ENCODE peak calls at places on chromosomes 1 and 21, in six cellular contexts. U, V, C, X, P and R are unnamed samples.

GRCh38 chr1:205340674-205341073 is 16.0 kb downstream of the KLHDC8A start:
- DNase-seq in U (no peak), V (no peak), C (no peak), X (no peak), P (no peak), R (no peak)

GRCh38 chr1:169594391-169594790 is 8.1 kb upstream of the F5 start:
- DNase-seq in U (no peak), V (no peak), C (no peak), X (no peak), P (no peak), R (no peak)

GRCh38 chr1:116881879-116882520 is 27.7 kb upstream of the PTGFRN start:
- DNase-seq in U (peak; percentile 39), V (peak; percentile 63), C (no peak), X (peak; percentile 53), P (peak; percentile 53), R (no peak)

GRCh38 chr1:66312316-66312715 is 221.6 kb upstream of the SGIP1 start:
- DNase-seq in U (no peak), V (no peak), C (no peak), X (no peak), P (no peak), R (no peak)

GRCh38 chr1:20717452-20718342 is at the start of gene KIF17:
- DNase-seq in U (peak; percentile 63), V (peak; percentile 80), C (peak; percentile 86), X (peak; percentile 64), P (no peak), R (peak; percentile 48)

GRCh38 chr1:24964811-24965570 is 34.9 kb upstream of the RUNX3 start:
- DNase-seq in U (no peak), V (no peak), C (no peak), X (no peak), P (no peak), R (peak; percentile 98)

GRCh38 chr1:222928212-222928611 is 113.4 kb downstream of the DISP1 start:
- DNase-seq in U (peak; percentile 28), V (peak; percentile 75), C (peak; percentile 91), X (peak; percentile 65), P (no peak), R (no peak)

GRCh38 chr1:153534933-153535663 is 693 bp downstream of the S100A6 start:
- DNase-seq in U (no peak), V (peak; percentile 63), C (peak; percentile 55), X (peak; percentile 62), P (peak; percentile 51), R (peak; percentile 65)

GRCh38 chr1:205505791-205506190 is 1.3 kb downstream of the CDK18 start:
- DNase-seq in U (peak; percentile 20), V (peak; percentile 50), C (no peak), X (peak; percentile 76), P (no peak), R (no peak)

GRCh38 chr1:10573446-10573845 is 98.7 kb downstream of the PEX14 start:
- DNase-seq in U (no peak), V (no peak), C (no peak), X (no peak), P (no peak), R (no peak)

GRCh38 chr1:18829671-18830070 is 29.8 kb downstream of the TAS1R2 start:
- DNase-seq in U (no peak), V (no peak), C (no peak), X (no peak), P (no peak), R (no peak)

GRCh38 chr1:228698017-228698329 is 37.3 kb upstream of the RHOU start:
- DNase-seq in U (no peak), V (no peak), C (no peak), X (no peak), P (no peak), R (no peak)

GRCh38 chr1:231929311-231929710 is 302.7 kb downstream of the DISC1 start:
- DNase-seq in U (no peak), V (no peak), C (no peak), X (no peak), P (no peak), R (peak; percentile 49)

GRCh38 chr1:233406994-233407631 is 79.6 kb downstream of the MAP3K21 start:
- DNase-seq in U (no peak), V (no peak), C (no peak), X (no peak), P (no peak), R (no peak)

GRCh38 chr1:77412794-77413530 is 131.1 kb downstream of the AK5 start:
- DNase-seq in U (no peak), V (no peak), C (no peak), X (no peak), P (no peak), R (no peak)

GRCh38 chr1:166616206-166616605 is 223.1 kb upstream of the POGK start:
- DNase-seq in U (no peak), V (no peak), C (no peak), X (no peak), P (no peak), R (no peak)

GRCh38 chr1:85325920-85326319 is 49.5 kb upstream of the BCL10 start:
- DNase-seq in U (peak; percentile 86), V (no peak), C (no peak), X (no peak), P (no peak), R (no peak)

GRCh38 chr1:245901565-245901964 is 605.5 kb downstream of the SMYD3 start:
- DNase-seq in U (no peak), V (no peak), C (no peak), X (no peak), P (no peak), R (no peak)

GRCh38 chr1:15001317-15001900 is 152.1 kb upstream of the TMEM51 start:
- DNase-seq in U (no peak), V (no peak), C (no peak), X (no peak), P (no peak), R (no peak)

GRCh38 chr1:239912471-239912870 is 179.2 kb upstream of the FMN2 start:
- DNase-seq in U (peak; percentile 94), V (no peak), C (no peak), X (no peak), P (no peak), R (no peak)

GRCh38 chr1:62590255-62590969 is 6.9 kb upstream of the ANGPTL3 start:
- DNase-seq in U (no peak), V (no peak), C (no peak), X (no peak), P (no peak), R (no peak)

GRCh38 chr1:53460211-53460634 is 1.0 kb downstream of the DMRTB1 start:
- DNase-seq in U (no peak), V (no peak), C (peak; percentile 83), X (no peak), P (peak; percentile 28), R (no peak)

GRCh38 chr1:198056255-198056654 is 100.5 kb upstream of the NEK7 start:
- DNase-seq in U (no peak), V (no peak), C (no peak), X (no peak), P (no peak), R (no peak)

GRCh38 chr1:161486806-161487482 is 18.3 kb upstream of the FCGR2A start:
- DNase-seq in U (peak; percentile 86), V (peak; percentile 45), C (peak; percentile 53), X (peak; percentile 45), P (no peak), R (no peak)

DNA sequence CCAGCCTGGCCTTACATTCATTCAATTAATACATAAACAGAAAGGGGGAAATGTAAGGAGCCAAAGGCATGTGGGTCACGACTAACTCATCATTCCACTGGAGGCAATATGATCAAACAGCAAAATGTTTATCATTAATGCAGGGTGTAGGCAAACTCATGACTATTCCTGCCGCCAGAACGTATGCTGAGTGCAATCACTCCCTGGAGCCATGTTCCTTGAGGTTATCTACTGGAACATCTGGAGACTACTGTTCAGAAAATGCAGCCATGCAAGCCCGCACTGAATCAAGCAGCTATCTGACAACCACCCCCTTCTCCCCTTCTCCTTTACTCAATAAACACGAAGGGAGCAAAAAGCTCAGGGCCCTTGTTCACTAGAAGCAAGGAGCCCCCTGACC is 267.6 kb downstream of the COL11A1 start:
- DNase-seq in U (no peak), V (no peak), C (no peak), X (no peak), P (no peak), R (no peak)
- H3K27ac ChIP-seq in U (no peak overlapping the region), V (no peak overlapping the region), C (no peak overlapping the region), X (no peak overlapping the region), P (no peak overlapping the region), R (no peak overlapping the region)

GRCh38 chr1:185396126-185396525 is 79.1 kb upstream of the IVNS1ABP start:
- DNase-seq in U (no peak), V (no peak), C (no peak), X (no peak), P (no peak), R (no peak)
- H3K4me3 ChIP-seq in U (no peak overlapping the region), V (no peak overlapping the region), C (no peak overlapping the region), X (no peak overlapping the region), P (no peak overlapping the region), R (no peak overlapping the region)

GRCh38 chr21:32371913-32372314 is 20.9 kb downstream of the URB1 start:
- DNase-seq in U (peak; percentile 62), V (peak; percentile 56), C (peak; percentile 40), X (peak; percentile 21), P (peak; percentile 56), R (peak; percentile 61)
- H3K27ac ChIP-seq in U (peak overlapping the region; percentile 83), V (peak overlapping the region; percentile 36), C (peak overlapping the region; percentile 59), X (peak overlapping the region; percentile 39), P (peak overlapping the region; percentile 71), R (peak overlapping the region; percentile 68)

GRCh38 chr1:119091618-119092017 is 48.8 kb downstream of the WARS2 start:
- DNase-seq in U (no peak), V (no peak), C (no peak), X (no peak), P (no peak), R (no peak)
- H3K4me3 ChIP-seq in U (no peak overlapping the region), V (no peak overlapping the region), C (no peak overlapping the region), X (no peak overlapping the region), P (no peak overlapping the region), R (no peak overlapping the region)

GRCh38 chr1:179228783-179229213 is 679 bp downstream of the ABL2 start:
- DNase-seq in U (peak; percentile 6), V (peak; percentile 44), C (peak; percentile 71), X (peak; percentile 47), P (no peak), R (peak; percentile 58)
- H3K27ac ChIP-seq in U (no peak overlapping the region), V (no peak overlapping the region), C (peak overlapping the region; percentile 60), X (peak overlapping the region; percentile 78), P (peak overlapping the region; percentile 39), R (no peak overlapping the region)

GRCh38 chr1:119853155-119853554 is 41.9 kb upstream of the REG4 start:
- DNase-seq in U (no peak), V (no peak), C (peak; percentile 17), X (no peak), P (no peak), R (no peak)
- H3K4me3 ChIP-seq in U (no peak overlapping the region), V (no peak overlapping the region), C (peak overlapping the region; percentile 16), X (no peak overlapping the region), P (no peak overlapping the region), R (no peak overlapping the region)

GRCh38 chr21:38809170-38809878 is 3.6 kb downstream of the ETS2 start:
- DNase-seq in U (no peak), V (no peak), C (no peak), X (peak; percentile 21), P (no peak), R (no peak)

GRCh38 chr21:38811257-38811656 is 5.5 kb downstream of the ETS2 start:
- DNase-seq in U (peak; percentile 99), V (no peak), C (no peak), X (no peak), P (no peak), R (peak; percentile 78)

GRCh38 chr21:38813143-38813542 is 7.4 kb downstream of the ETS2 start:
- DNase-seq in U (no peak), V (no peak), C (no peak), X (no peak), P (no peak), R (peak; percentile 17)

GRCh38 chr21:38810034-38810825 is 4.5 kb downstream of the ETS2 start:
- DNase-seq in U (no peak), V (no peak), C (no peak), X (no peak), P (no peak), R (peak; percentile 18)

GRCh38 chr21:38810826-38811164 is 5.1 kb downstream of the ETS2 start:
- DNase-seq in U (no peak), V (no peak), C (no peak), X (no peak), P (no peak), R (peak; percentile 5)
- H3K27ac ChIP-seq in U (peak overlapping the region; percentile 98), V (no peak overlapping the region), C (no peak overlapping the region), X (peak overlapping the region; percentile 99), P (peak overlapping the region; percentile 8), R (peak overlapping the region; percentile 81)